ENCODE peak calls at places on chromosomes 3 and 15, in four cellular contexts. C, S, L and M are unnamed samples.

GRCh38 chr15:90664650-90665287 is 52.4 kb upstream of the BLM start:
- DNase-seq in S (no peak), L (no peak), C (no peak), M (no peak)

GRCh38 chr3:197983076-197983475 is 23.1 kb downstream of the LMLN start:
- DNase-seq in L (no peak), C (no peak), S (no peak), M (no peak)

GRCh38 chr15:32919749-32920414 is 202.1 kb downstream of the GREM1 start:
- DNase-seq in L (no peak), S (peak), C (no peak), M (peak)

GRCh38 chr15:35067501-35068347 is 17.4 kb downstream of the NANOGP8 start:
- DNase-seq in C (no peak), L (no peak), S (no peak), M (no peak)

GRCh38 chr3:62562596-62562995 is 189.2 kb upstream of the FEZF2 start:
- DNase-seq in C (no peak), L (no peak), S (no peak), M (no peak)

GRCh38 chr3:32816439-32817194 is 1.2 kb upstream of the TRIM71 start:
- DNase-seq in C (no peak), S (no peak), L (no peak), M (no peak)

GRCh38 chr15:80367661-80368060 is 36.5 kb upstream of the ARNT2 start:
- DNase-seq in S (no peak), L (no peak), C (no peak), M (no peak)

GRCh38 chr3:111763101-111763500 is 96.0 kb upstream of the PHLDB2 start:
- DNase-seq in S (no peak), L (no peak), C (no peak), M (no peak)

GRCh38 chr3:24641628-24642027 is 147.0 kb upstream of the THRB start:
- DNase-seq in C (no peak), S (no peak), L (no peak), M (no peak)

GRCh38 chr15:99707481-99708270 is 25.6 kb downstream of the LYSMD4 start:
- DNase-seq in L (no peak), S (no peak), C (no peak), M (peak)

GRCh38 chr3:46695177-46695961 is 1.9 kb upstream of the ALS2CL start:
- DNase-seq in S (no peak), L (no peak), C (no peak), M (no peak)

GRCh38 chr3:16618721-16619120 is 13.5 kb upstream of the DAZL start:
- DNase-seq in L (no peak), C (no peak), S (peak), M (peak)

GRCh38 chr15:99282129-99282528 is 30.8 kb downstream of the LRRC28 start:
- DNase-seq in L (no peak), C (no peak), S (no peak), M (no peak)

GRCh38 chr15:83709246-83709645 is 55.3 kb downstream of the ADAMTSL3 start:
- DNase-seq in C (no peak), L (no peak), S (no peak), M (no peak)

GRCh38 chr15:59384507-59384906 is 11.8 kb upstream of the MYO1E start:
- DNase-seq in S (no peak), C (no peak), L (no peak), M (no peak)

GRCh38 chr15:50786468-50786867 is 21.0 kb upstream of the SPPL2A start:
- DNase-seq in L (no peak), C (no peak), S (no peak), M (no peak)

GRCh38 chr3:182121424-182121823 is 409.7 kb downstream of the SOX2 start:
- DNase-seq in C (no peak), L (no peak), S (no peak), M (no peak)

GRCh38 chr3:134864644-134865043 is 69.6 kb downstream of the EPHB1 start:
- DNase-seq in L (no peak), C (no peak), S (no peak), M (no peak)

GRCh38 chr3:47781326-47781684 is 388 bp downstream of the SMARCC1 start:
- DNase-seq in S (no peak), L (peak), C (peak), M (no peak)

GRCh38 chr3:55017876-55018275 is 90.0 kb upstream of the LRTM1 start:
- DNase-seq in S (no peak), C (no peak), L (no peak), M (no peak)

GRCh38 chr3:96478496-96478895 is 335.9 kb upstream of the EPHA6 start:
- DNase-seq in S (no peak), C (no peak), L (no peak), M (no peak)

GRCh38 chr15:80732818-80733217 is 37.7 kb downstream of the ABHD17C start:
- DNase-seq in C (no peak), L (no peak), S (no peak), M (no peak)

GRCh38 chr15:73922186-73923151 is 3.8 kb upstream of the LOXL1 start:
- DNase-seq in L (no peak), S (no peak), C (no peak), M (no peak)

GRCh38 chr3:12375572-12375971 is 86.7 kb downstream of the PPARG start:
- DNase-seq in L (no peak), C (no peak), S (no peak), M (no peak)

GRCh38 chr3:150118219-150118618 is 147.5 kb upstream of the PFN2 start:
- DNase-seq in C (no peak), S (no peak), L (no peak), M (no peak)

GRCh38 chr3:190024912-190025311 is 95.8 kb downstream of the P3H2 start:
- DNase-seq in C (no peak), S (no peak), L (no peak), M (no peak)

GRCh38 chr3:195209836-195210551 is 61.0 kb downstream of the XXYLT1 start:
- DNase-seq in S (no peak), C (no peak), L (no peak), M (no peak)

GRCh38 chr3:123949606-123950005 is 11.4 kb downstream of the CCDC14 start:
- DNase-seq in C (no peak), S (no peak), L (no peak), M (peak)

GRCh38 chr3:78724886-78725285 is 1042.9 kb downstream of the ROBO1 start:
- DNase-seq in L (no peak), S (no peak), C (no peak), M (no peak)

GRCh38 chr3:25423780-25424179 is 4.3 kb upstream of the RARB start:
- DNase-seq in L (no peak), C (no peak), S (no peak), M (no peak)

GRCh38 chr3:8001307-8001706 is 500.3 kb upstream of the LMCD1 start:
- DNase-seq in C (no peak), L (no peak), S (no peak), M (no peak)

GRCh38 chr3:48770187-48770502 is 53.1 kb upstream of the IP6K2 start:
- DNase-seq in L (no peak), S (no peak), C (no peak), M (no peak)

GRCh38 chr15:67433495-67434099 is 87.3 kb upstream of the C15orf61 start:
- DNase-seq in S (peak), C (peak), L (no peak), M (no peak)

GRCh38 chr15:67407709-67408257 is 113.1 kb upstream of the C15orf61 start:
- DNase-seq in C (no peak), L (no peak), S (no peak), M (no peak)

GRCh38 chr3:16147226-16147625 is 27.3 kb upstream of the GALNT15 start:
- DNase-seq in C (no peak), L (no peak), S (no peak), M (no peak)